ENCODE peak calls at places on chromosome 15, in eight cellular contexts. V is H1, U is cardiac muscle cell, R is psoas muscle, D is tibial artery, S is pancreas, Z is transverse colon, G is WERI-Rb-1. M is an unnamed sample.
A peak's percentile ranks its signal among the peaks of the same experiment; 100 is the strongest.

GRCh38 chr15:41746802-41747201 is 27.5 kb upstream of the MAPKBP1 start:
- DNase-seq in V (no peak), U (no peak), R (no peak), D (no peak), S (no peak), Z (no peak), G (no peak), M (no peak)

GRCh38 chr15:90868261-90868689 is at the start of gene FURIN:
- DNase-seq in V (no peak), U (no peak), R (no peak), D (no peak), S (no peak), Z (peak; percentile 70), G (no peak), M (no peak)

GRCh38 chr15:57327985-57328471 is 48.3 kb upstream of the CGNL1 start:
- DNase-seq in V (no peak), U (peak; percentile 85), R (peak; percentile 55), D (peak; percentile 82), S (no peak), Z (no peak), G (no peak), M (no peak)

GRCh38 chr15:93059442-93059841 is 29.6 kb downstream of the RGMA start:
- DNase-seq in V (no peak), U (no peak), R (no peak), D (no peak), S (peak; percentile 14), Z (no peak), G (no peak), M (no peak)

GRCh38 chr15:73876779-73877178 is 3.4 kb downstream of the TBC1D21 start:
- DNase-seq in V (no peak), U (no peak), R (no peak), D (no peak), S (no peak), Z (no peak), G (peak; percentile 54), M (no peak)

GRCh38 chr15:32844118-32844711 is 126.4 kb downstream of the GREM1 start:
- DNase-seq in V (no peak), U (peak; percentile 68), R (no peak), D (no peak), S (no peak), Z (no peak), G (peak; percentile 10), M (no peak)

GRCh38 chr15:33218071-33218491 is 23.6 kb upstream of the FMN1 start:
- DNase-seq in V (no peak), U (no peak), R (no peak), D (no peak), S (no peak), Z (no peak), G (no peak), M (no peak)

GRCh38 chr15:23504003-23504402 is 57.0 kb upstream of the GOLGA6L2 start:
- DNase-seq in V (no peak), U (no peak), R (no peak), D (no peak), S (no peak), Z (no peak), G (no peak), M (no peak)

GRCh38 chr15:28935316-28935715 is 49.5 kb downstream of the APBA2 start:
- DNase-seq in V (peak; percentile 83), U (no peak), R (no peak), D (no peak), S (peak; percentile 24), Z (no peak), G (no peak), M (peak; percentile 72)

GRCh38 chr15:66912441-66912840 is 153.0 kb upstream of the SMAD3 start:
- DNase-seq in V (no peak), U (no peak), R (no peak), D (no peak), S (no peak), Z (no peak), G (no peak), M (no peak)

GRCh38 chr15:65307978-65308377 is 3.5 kb downstream of the RNU5B-1 start:
- DNase-seq in V (no peak), U (no peak), R (no peak), D (no peak), S (no peak), Z (no peak), G (no peak), M (no peak)

GRCh38 chr15:74317820-74318375 is 49.5 kb downstream of the CYP11A1 start:
- DNase-seq in V (no peak), U (peak; percentile 96), R (peak; percentile 84), D (peak; percentile 84), S (peak; percentile 61), Z (peak; percentile 43), G (peak; percentile 54), M (no peak)

GRCh38 chr15:96264801-96265515 is 65.5 kb upstream of the NR2F2 start:
- DNase-seq in V (no peak), U (peak; percentile 25), R (no peak), D (no peak), S (no peak), Z (no peak), G (no peak), M (no peak)

GRCh38 chr15:60009124-60009523 is 5.0 kb downstream of the FOXB1 start:
- DNase-seq in V (no peak), U (no peak), R (no peak), D (no peak), S (no peak), Z (no peak), G (no peak), M (no peak)

GRCh38 chr15:74817370-74817737 is 4.7 kb downstream of the LMAN1L start:
- DNase-seq in V (no peak), U (no peak), R (peak; percentile 54), D (no peak), S (peak; percentile 49), Z (peak; percentile 66), G (peak; percentile 88), M (peak; percentile 41)

GRCh38 chr15:40590635-40591105 is 3.4 kb upstream of the KNL1 start:
- DNase-seq in V (no peak), U (peak; percentile 61), R (no peak), D (no peak), S (no peak), Z (no peak), G (no peak), M (no peak)

GRCh38 chr15:92494791-92495190 is 101.1 kb downstream of the ST8SIA2 start:
- DNase-seq in V (peak; percentile 28), U (no peak), R (no peak), D (no peak), S (no peak), Z (no peak), G (no peak), M (no peak)

GRCh38 chr15:73872370-73872769 is 994 bp upstream of the TBC1D21 start:
- DNase-seq in V (no peak), U (peak; percentile 21), R (no peak), D (no peak), S (no peak), Z (no peak), G (no peak), M (no peak)

GRCh38 chr15:67144609-67145306 is 79.4 kb downstream of the SMAD3 start:
- DNase-seq in V (no peak), U (peak; percentile 96), R (no peak), D (no peak), S (no peak), Z (no peak), G (no peak), M (no peak)

GRCh38 chr15:63402498-63403253 is 21.0 kb upstream of the CA12 start:
- DNase-seq in V (peak; percentile 53), U (peak; percentile 63), R (no peak), D (no peak), S (no peak), Z (no peak), G (no peak), M (no peak)

DNA sequence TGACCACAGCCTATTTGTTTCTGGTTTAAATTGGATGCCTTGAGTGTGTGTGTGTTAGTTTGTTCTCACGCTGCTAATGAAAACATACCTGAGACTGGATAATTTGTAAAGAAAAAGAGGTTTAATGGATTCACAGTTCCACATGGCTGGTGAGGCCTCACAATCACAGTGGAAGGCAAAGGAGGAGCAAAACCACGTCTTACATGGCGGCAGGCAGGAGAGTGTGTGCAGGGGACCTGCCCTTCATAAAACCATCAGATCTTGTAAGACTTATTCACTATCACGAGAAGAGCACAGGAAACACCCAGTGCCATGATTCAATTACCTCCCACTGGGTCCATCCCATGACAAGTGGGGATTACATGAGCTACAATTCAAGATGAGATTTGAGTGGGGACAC is 260.5 kb downstream of the WDR72 start:
- DNase-seq in V (no peak), U (no peak), R (no peak), D (no peak), S (no peak), Z (no peak), G (no peak), M (no peak)
- TF ChIP-seq CTCF in V (no peak), U (no peak), R (no peak), D (no peak), S (no peak), Z (no peak), G (no peak), M (no peak)

GRCh38 chr15:25852696-25853524 is 10.2 kb downstream of the ATP10A start:
- DNase-seq in V (no peak), U (peak; percentile 19), R (no peak), D (no peak), S (no peak), Z (no peak), G (no peak), M (no peak)
- TF ChIP-seq CTCF in V (no peak), U (no peak), R (no peak), D (no peak), S (no peak), Z (no peak), G (no peak), M (no peak)

DNA sequence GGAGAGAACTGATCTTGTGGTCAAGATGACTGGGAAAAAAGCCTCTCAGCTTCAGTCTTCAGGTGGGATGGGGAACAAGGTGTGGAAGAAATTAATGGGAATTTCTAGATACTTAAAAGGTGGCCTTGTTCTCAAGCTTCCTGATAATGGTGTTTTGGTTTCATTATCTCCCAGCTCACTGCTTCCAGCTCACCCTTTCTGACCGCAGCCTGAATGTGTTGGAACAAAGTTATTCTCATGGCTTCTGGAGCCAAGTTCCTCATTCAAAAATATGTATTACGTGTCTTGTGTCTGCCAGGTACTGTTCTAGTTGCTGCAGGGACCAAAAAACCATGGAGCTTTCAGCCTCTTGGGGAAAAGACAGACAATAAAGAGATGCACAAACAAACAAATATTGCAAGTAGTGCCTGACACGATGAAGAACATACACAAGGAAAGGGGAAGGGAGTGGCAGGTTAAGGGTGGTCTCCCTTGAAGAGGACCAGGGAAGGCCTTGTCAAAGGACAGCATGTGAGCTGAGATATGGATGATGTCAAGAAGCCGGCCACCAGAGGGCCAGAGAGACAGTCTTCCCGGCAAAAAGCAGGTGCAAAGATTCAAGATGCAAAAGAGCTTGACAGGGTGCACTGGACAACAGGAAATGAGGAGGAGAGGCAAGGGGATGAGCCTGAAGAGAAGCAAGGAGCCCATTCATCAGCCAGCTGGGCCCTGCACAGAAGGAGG is 35.5 kb downstream of the ARRDC4 start:
- DNase-seq in V (peak; percentile 49), U (no peak), R (no peak), D (no peak), S (no peak), Z (peak; percentile 47), G (no peak), M (peak; percentile 25)
- TF ChIP-seq CTCF in V (peak; percentile 63), U (no peak), R (peak; percentile 24), D (no peak), S (no peak), Z (peak; percentile 52), G (peak; percentile 8), M (peak; percentile 26)

DNA sequence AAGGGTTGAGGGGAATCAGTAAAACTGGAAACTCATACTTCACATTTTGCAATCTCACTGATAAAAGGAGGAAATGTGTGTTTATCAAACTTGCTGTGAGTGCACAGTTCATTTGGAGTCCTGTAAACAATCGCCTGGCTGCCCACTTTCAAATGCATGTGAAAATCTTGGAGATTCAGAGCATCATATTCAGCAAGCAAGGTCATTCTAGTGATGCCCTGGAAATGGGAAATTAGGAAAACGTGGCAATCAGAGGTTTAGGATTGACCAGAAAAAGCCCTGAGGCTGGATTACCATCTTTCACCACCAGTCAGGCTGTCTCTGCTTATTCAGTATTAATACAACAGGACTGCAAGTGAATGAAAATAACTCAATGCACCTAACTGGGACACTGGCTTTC is 23.9 kb downstream of the DPH6 start:
- DNase-seq in V (no peak), U (peak; percentile 26), R (no peak), D (no peak), S (no peak), Z (no peak), G (no peak), M (no peak)
- TF ChIP-seq CTCF in V (peak; percentile 1), U (no peak), R (no peak), D (no peak), S (no peak), Z (no peak), G (no peak), M (peak; percentile 32)

M was measured in glutamatergic neuron.